ENCODE peak calls at places on chromosomes 3 and 15, in eight cellular contexts. R is prostate gland; Y is esophagus squamous epithelium; Q is CD8-positive, alpha-beta T cell; L is naive thymus-derived CD4-positive, alpha-beta T cell; E is hepatocyte; I is gastrocnemius medialis; G is cardiac muscle cell. F is an unnamed sample. For H3K4me1, the result is how much of the 10 kb centered on the place peaks cover.

GRCh38 chr15:92082217-92082843 is 228.8 kb downstream of the SLCO3A1 start:
- DNase-seq in Y (no peak), L (peak), Q (peak), E (peak), G (peak), I (peak), R (peak), F (no peak)

GRCh38 chr15:74242296-74242929 is 6.3 kb downstream of the CCDC33 start:
- DNase-seq in L (no peak), Q (no peak), I (no peak), Y (no peak), E (peak), R (no peak), G (no peak), F (peak)

GRCh38 chr3:111582114-111582461 is 13.1 kb downstream of the ZBED2 start:
- DNase-seq in Y (no peak), L (no peak), R (no peak), G (no peak), Q (no peak), I (no peak), E (peak), F (no peak)

GRCh38 chr15:60392986-60393811 is 4.6 kb downstream of the ANXA2 start:
- DNase-seq in I (peak), G (no peak), E (peak), R (peak), Q (no peak), Y (peak), L (no peak), F (peak)

GRCh38 chr3:46001178-46001577 is 5.6 kb upstream of the FYCO1 start:
- DNase-seq in R (no peak), Y (no peak), I (no peak), G (no peak), Q (no peak), E (no peak), L (no peak), F (no peak)

GRCh38 chr15:62262305-62262941 is 97.3 kb upstream of the C2CD4B start:
- DNase-seq in G (no peak), L (no peak), I (no peak), Y (no peak), E (no peak), Q (no peak), R (no peak), F (no peak)

GRCh38 chr15:28130651-28131050 is 31.5 kb upstream of the OCA2 start:
- DNase-seq in L (no peak), Q (no peak), Y (no peak), R (no peak), I (no peak), E (no peak), G (no peak), F (no peak)

GRCh38 chr3:111338059-111338698 is 203.8 kb upstream of the CD96 start:
- DNase-seq in E (peak), Q (peak), G (peak), I (no peak), L (peak), Y (no peak), R (peak), F (no peak)

GRCh38 chr15:51697150-51697549 is 15.8 kb downstream of the SCG3 start:
- DNase-seq in G (no peak), Q (no peak), I (no peak), R (no peak), E (no peak), Y (no peak), L (no peak), F (no peak)

GRCh38 chr3:70822777-70823176 is 510.3 kb upstream of the MDFIC2 start:
- DNase-seq in E (no peak), I (no peak), G (no peak), L (no peak), Y (no peak), R (no peak), Q (no peak), F (no peak)

GRCh38 chr15:74311734-74312444 is 55.6 kb downstream of the CYP11A1 start:
- DNase-seq in E (peak), L (no peak), G (peak), R (no peak), I (no peak), Y (no peak), Q (no peak), F (no peak)

GRCh38 chr15:90141646-90142045 is 39.4 kb upstream of the IDH2 start:
- DNase-seq in G (no peak), R (no peak), Q (no peak), I (no peak), L (no peak), E (peak), Y (no peak), F (no peak)

GRCh38 chr15:74384566-74385441 is 17.4 kb upstream of the CYP11A1 start:
- DNase-seq in Y (no peak), L (no peak), R (no peak), G (no peak), Q (peak), I (no peak), E (no peak), F (no peak)

GRCh38 chr15:35309886-35310285 is 224.8 kb upstream of the NANOGP8 start:
- DNase-seq in E (no peak), Q (no peak), L (no peak), I (no peak), G (no peak), R (no peak), Y (no peak), F (no peak)

GRCh38 chr3:192005989-192006388 is 545.0 kb downstream of the PYDC2 start:
- DNase-seq in G (no peak), Y (no peak), R (peak), Q (no peak), E (no peak), I (no peak), L (no peak), F (no peak)

GRCh38 chr3:52218953-52219650 is 6.3 kb downstream of the TLR9 start:
- DNase-seq in L (no peak), Y (no peak), I (no peak), E (no peak), Q (no peak), R (peak), G (no peak), F (no peak)

GRCh38 chr3:76585794-76586392 is 454.0 kb upstream of the ROBO2 start:
- DNase-seq in R (no peak), L (no peak), Q (no peak), I (no peak), G (peak), Y (no peak), E (peak), F (no peak)

GRCh38 chr3:89173546-89173945 is 66.1 kb downstream of the EPHA3 start:
- DNase-seq in Y (no peak), Q (no peak), R (no peak), L (no peak), G (no peak), E (no peak), I (no peak), F (no peak)

GRCh38 chr15:65327651-65328393 is 23.3 kb downstream of the RNU5B-1 start:
- DNase-seq in E (no peak), Q (no peak), R (no peak), Y (no peak), I (no peak), L (no peak), G (no peak), F (no peak)

GRCh38 chr15:40769310-40770146 is at the start of gene C15orf62:
- DNase-seq in Q (peak), L (no peak), Y (no peak), G (no peak), I (no peak), R (peak), E (peak), F (no peak)

GRCh38 chr3:169272533-169272932 is 391.0 kb downstream of the MECOM start:
- DNase-seq in E (peak), L (no peak), G (no peak), R (no peak), Q (no peak), I (no peak), Y (no peak), F (no peak)
- H3K4me3 ChIP-seq in E (peak), L (no peak), G (no peak), R (no peak), Q (no peak), I (no peak), Y (no peak), F (no peak)

DNA sequence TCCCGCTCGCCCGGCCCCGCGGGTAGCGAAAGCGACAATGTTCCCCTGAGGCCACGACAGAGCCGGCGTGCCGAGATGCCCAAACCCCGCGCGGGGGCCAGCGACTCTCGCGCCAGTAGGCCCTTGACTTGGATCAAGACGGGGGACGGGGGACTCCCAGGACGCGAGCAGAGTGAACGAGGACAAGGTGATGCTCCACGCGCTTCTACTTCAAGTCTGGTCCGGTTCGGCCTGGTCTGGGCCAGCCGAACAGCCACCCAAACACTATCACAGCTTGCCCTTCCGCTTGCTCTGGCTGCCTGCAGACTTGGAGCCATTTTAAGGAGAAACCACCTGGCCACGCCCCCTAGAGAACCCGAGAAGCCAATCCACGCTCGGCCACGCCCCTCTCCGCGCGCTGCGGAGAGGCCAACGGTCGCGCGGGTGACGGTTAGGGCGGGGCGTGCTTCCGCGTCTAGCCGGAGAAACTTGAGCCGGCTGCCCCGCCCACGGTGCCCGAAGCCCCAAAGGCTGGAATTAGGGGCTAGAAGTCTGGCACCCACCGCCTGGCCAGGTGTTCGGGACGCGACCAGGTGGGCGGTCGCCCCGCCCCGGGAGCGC is 608 bp upstream of the NDUFAF3 start:
- DNase-seq in I (peak), L (peak), E (peak), Y (peak), G (peak), R (peak), Q (peak), F (peak)
- H3K4me1 ChIP-seq in I (half or more), L (under half), E (under half), Y (under half), G (under half), R (under half), Q (under half), F (under half)

DNA sequence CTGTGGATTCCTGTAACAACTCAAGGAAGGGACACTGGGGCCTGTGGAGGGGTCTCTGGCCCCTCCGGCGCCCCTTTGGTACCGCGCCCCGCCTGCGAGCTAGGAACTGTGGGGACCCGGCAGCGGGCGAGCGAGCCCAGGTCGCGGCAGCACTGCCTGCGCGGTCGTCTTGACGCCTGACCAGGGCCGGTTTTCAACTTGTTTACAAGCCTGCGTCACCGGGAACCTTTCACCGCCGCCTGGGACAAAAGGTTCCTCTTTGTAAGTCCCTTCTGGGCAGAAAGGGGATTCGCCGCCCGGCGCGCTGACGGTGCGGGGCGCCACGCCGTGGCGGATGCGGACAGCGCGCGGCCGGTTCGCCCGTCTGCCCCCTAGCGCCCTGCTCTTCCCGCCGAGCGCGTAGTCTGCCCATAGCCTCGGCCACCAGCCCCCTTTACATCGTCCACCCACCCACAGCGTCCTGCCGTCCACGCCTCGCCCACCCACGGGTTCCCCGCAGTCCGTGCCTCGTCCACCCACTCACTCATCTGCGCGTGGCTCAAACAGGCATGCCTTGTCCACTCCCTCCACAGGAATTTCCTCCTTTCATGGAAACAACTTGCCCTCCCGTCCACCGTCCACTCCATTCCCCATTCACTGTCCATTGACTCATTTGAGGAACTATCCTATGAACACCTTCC is 5.5 kb upstream of the CFAP100 start:
- DNase-seq in L (peak), G (peak), Q (peak), R (peak), E (peak), Y (peak), I (peak), F (peak)
- H3K4me3 ChIP-seq in L (no peak), G (peak), Q (no peak), R (peak), E (peak), Y (peak), I (peak), F (peak)

GRCh38 chr3:12571986-12572385 is 15.1 kb downstream of the MKRN2 start:
- DNase-seq in Y (no peak), R (no peak), E (no peak), L (no peak), I (no peak), G (no peak), Q (no peak), F (no peak)

GRCh38 chr3:12568747-12569146 is 11.9 kb downstream of the MKRN2 start:
- DNase-seq in L (no peak), E (no peak), G (no peak), Y (no peak), I (no peak), Q (no peak), R (no peak), F (no peak)

GRCh38 chr3:12574131-12574530 is 17.2 kb downstream of the MKRN2 start:
- DNase-seq in L (no peak), I (no peak), Q (no peak), R (no peak), Y (no peak), E (no peak), G (no peak), F (no peak)

GRCh38 chr3:12566976-12567375 is 10.1 kb downstream of the MKRN2 start:
- DNase-seq in G (no peak), I (no peak), E (no peak), Q (no peak), R (no peak), L (no peak), Y (no peak), F (no peak)

GRCh38 chr3:12569836-12570235 is 12.9 kb downstream of the MKRN2 start:
- DNase-seq in Q (no peak), G (no peak), E (no peak), I (no peak), L (no peak), R (no peak), Y (no peak), F (no peak)
- H3K4me1 ChIP-seq in Q (under half), G (under half), E (under half), I (under half), L (under half), R (under half), Y (under half), F (under half)

GRCh38 chr15:82298032-82298431 is 35.4 kb downstream of the SAXO2 start:
- DNase-seq in E (no peak), Y (no peak), L (no peak), R (no peak), I (no peak), G (no peak), Q (no peak), F (no peak)
- H3K4me3 ChIP-seq in E (no peak), Y (no peak), L (no peak), R (no peak), I (no peak), G (no peak), Q (peak), F (no peak)

F was measured in thoracic aorta.